ENCODE peak calls at places on chromosomes 16 and 17, in eight cellular contexts. Q is GM13976; Z is hypothalamus; B is heart right ventricle; A is nucleus accumbens; V is sigmoid colon; E is stimulated activated CD8-positive, alpha-beta memory T cell treated with anti-CD3 and anti-CD28 coated beads, Interleukin-7, amount 100 ng/mL, for 4 hours; J is stimulated activated CD4-positive, alpha-beta T cell treated with anti-CD3 and anti-CD28 coated beads, Interleukin-1b, Interleukin-23, amount 100 ng/mL, for 1 hour. D is an unnamed sample.

GRCh38 chr17:73430848-73431247 is 119.0 kb upstream of the CDC42EP4 start:
- DNase-seq in Q (no peak), Z (no peak), B (no peak), A (no peak), V (no peak), E (no peak), J (no peak), D (no peak)

GRCh38 chr16:24347556-24347955 is 91.4 kb downstream of the CACNG3 start:
- DNase-seq in Q (no peak), Z (no peak), B (no peak), A (no peak), V (no peak), E (no peak), J (no peak), D (no peak)

GRCh38 chr17:73323622-73324455 is 12.0 kb upstream of the CDC42EP4 start:
- DNase-seq in Q (no peak), Z (no peak), B (no peak), A (no peak), V (no peak), E (no peak), J (no peak), D (no peak)

GRCh38 chr17:64707077-64707591 is 45.0 kb upstream of the SMURF2 start:
- DNase-seq in Q (no peak), Z (peak; percentile 41), B (peak; percentile 84), A (peak; percentile 10), V (peak; percentile 96), E (no peak), J (no peak), D (no peak)

GRCh38 chr17:62615503-62615902 is 12.0 kb upstream of the MRC2 start:
- DNase-seq in Q (no peak), Z (no peak), B (no peak), A (no peak), V (no peak), E (no peak), J (no peak), D (no peak)

GRCh38 chr17:70128727-70129238 is 40.5 kb upstream of the KCNJ2 start:
- DNase-seq in Q (no peak), Z (no peak), B (no peak), A (no peak), V (no peak), E (no peak), J (no peak), D (no peak)

GRCh38 chr16:56195151-56195550 is 3.9 kb downstream of the GNAO1 start:
- DNase-seq in Q (no peak), Z (peak; percentile 63), B (no peak), A (no peak), V (no peak), E (no peak), J (no peak), D (no peak)

GRCh38 chr17:40598928-40599627 is 33.8 kb upstream of the CCR7 start:
- DNase-seq in Q (peak; percentile 63), Z (no peak), B (no peak), A (no peak), V (no peak), E (peak; percentile 55), J (no peak), D (peak; percentile 70)

D was measured in central memory CD8-positive, alpha-beta T cell.